ENCODE peak calls at places on chromosome 16, in nine cellular contexts. One of them, this sample, is unnamed.

GRCh38 chr16:30186782-30187555 is 3.6 kb downstream of the CORO1A start:
- DNase-seq in C1 segment of cervical spinal cord: peak
- DNase-seq in stimulated activated CD4-positive, alpha-beta T cell treated with anti-CD3 and anti-CD28 coated beads, Interleukin-1b, Interleukin-23, amount 100 ng/mL, for 24 hours: peak
- DNase-seq in right cardiac atrium: peak
- DNase-seq in kidney epithelial cell: no peak
- DNase-seq in NCI-H226: no peak
- DNase-seq in choroid plexus epithelial cell: peak
- DNase-seq in NB4: peak
- DNase-seq in cardiac fibroblast: peak
- DNase-seq in this sample: peak

GRCh38 chr16:30430428-30430970 is 669 bp upstream of the DCTPP1 start:
- DNase-seq in right cardiac atrium: no peak
- DNase-seq in cardiac fibroblast: no peak
- DNase-seq in NB4: no peak
- DNase-seq in C1 segment of cervical spinal cord: no peak
- DNase-seq in stimulated activated CD4-positive, alpha-beta T cell treated with anti-CD3 and anti-CD28 coated beads, Interleukin-1b, Interleukin-23, amount 100 ng/mL, for 24 hours: no peak
- DNase-seq in choroid plexus epithelial cell: no peak
- DNase-seq in NCI-H226: no peak
- DNase-seq in kidney epithelial cell: no peak
- DNase-seq in this sample: peak

GRCh38 chr16:89264800-89265550 is 47.5 kb downstream of the ZNF778 start:
- DNase-seq in C1 segment of cervical spinal cord: no peak
- DNase-seq in right cardiac atrium: no peak
- DNase-seq in NB4: no peak
- DNase-seq in cardiac fibroblast: no peak
- DNase-seq in choroid plexus epithelial cell: no peak
- DNase-seq in kidney epithelial cell: no peak
- DNase-seq in stimulated activated CD4-positive, alpha-beta T cell treated with anti-CD3 and anti-CD28 coated beads, Interleukin-1b, Interleukin-23, amount 100 ng/mL, for 24 hours: no peak
- DNase-seq in NCI-H226: no peak
- DNase-seq in this sample: no peak

GRCh38 chr16:920722-921121 is 50.1 kb downstream of the LMF1 start:
- DNase-seq in cardiac fibroblast: peak
- DNase-seq in NB4: peak
- DNase-seq in kidney epithelial cell: no peak
- DNase-seq in NCI-H226: no peak
- DNase-seq in right cardiac atrium: peak
- DNase-seq in choroid plexus epithelial cell: peak
- DNase-seq in C1 segment of cervical spinal cord: peak
- DNase-seq in stimulated activated CD4-positive, alpha-beta T cell treated with anti-CD3 and anti-CD28 coated beads, Interleukin-1b, Interleukin-23, amount 100 ng/mL, for 24 hours: no peak
- DNase-seq in this sample: no peak

GRCh38 chr16:48905632-48906031 is 295.7 kb upstream of the N4BP1 start:
- DNase-seq in NCI-H226: no peak
- DNase-seq in NB4: no peak
- DNase-seq in kidney epithelial cell: no peak
- DNase-seq in right cardiac atrium: no peak
- DNase-seq in cardiac fibroblast: no peak
- DNase-seq in stimulated activated CD4-positive, alpha-beta T cell treated with anti-CD3 and anti-CD28 coated beads, Interleukin-1b, Interleukin-23, amount 100 ng/mL, for 24 hours: no peak
- DNase-seq in C1 segment of cervical spinal cord: no peak
- DNase-seq in choroid plexus epithelial cell: no peak
- DNase-seq in this sample: no peak

GRCh38 chr16:89602273-89602951 is 11.0 kb upstream of the DPEP1 start:
- DNase-seq in C1 segment of cervical spinal cord: no peak
- DNase-seq in choroid plexus epithelial cell: peak
- DNase-seq in stimulated activated CD4-positive, alpha-beta T cell treated with anti-CD3 and anti-CD28 coated beads, Interleukin-1b, Interleukin-23, amount 100 ng/mL, for 24 hours: peak
- DNase-seq in cardiac fibroblast: peak
- DNase-seq in right cardiac atrium: no peak
- DNase-seq in kidney epithelial cell: peak
- DNase-seq in NCI-H226: peak
- DNase-seq in NB4: peak
- DNase-seq in this sample: peak

GRCh38 chr16:11215935-11216556 is 40.0 kb downstream of the SOCS1 start:
- DNase-seq in NCI-H226: no peak
- DNase-seq in NB4: no peak
- DNase-seq in cardiac fibroblast: no peak
- DNase-seq in choroid plexus epithelial cell: no peak
- DNase-seq in kidney epithelial cell: no peak
- DNase-seq in C1 segment of cervical spinal cord: no peak
- DNase-seq in stimulated activated CD4-positive, alpha-beta T cell treated with anti-CD3 and anti-CD28 coated beads, Interleukin-1b, Interleukin-23, amount 100 ng/mL, for 24 hours: no peak
- DNase-seq in right cardiac atrium: no peak
- DNase-seq in this sample: no peak

GRCh38 chr16:13995194-13995593 is 75.2 kb downstream of the ERCC4 start:
- DNase-seq in NCI-H226: no peak
- DNase-seq in choroid plexus epithelial cell: no peak
- DNase-seq in kidney epithelial cell: no peak
- DNase-seq in C1 segment of cervical spinal cord: no peak
- DNase-seq in stimulated activated CD4-positive, alpha-beta T cell treated with anti-CD3 and anti-CD28 coated beads, Interleukin-1b, Interleukin-23, amount 100 ng/mL, for 24 hours: no peak
- DNase-seq in right cardiac atrium: no peak
- DNase-seq in NB4: no peak
- DNase-seq in cardiac fibroblast: no peak
- DNase-seq in this sample: no peak

GRCh38 chr16:56450275-56450889 is 750 bp downstream of the NUDT21 start:
- DNase-seq in kidney epithelial cell: no peak
- DNase-seq in NCI-H226: no peak
- DNase-seq in cardiac fibroblast: peak
- DNase-seq in stimulated activated CD4-positive, alpha-beta T cell treated with anti-CD3 and anti-CD28 coated beads, Interleukin-1b, Interleukin-23, amount 100 ng/mL, for 24 hours: no peak
- DNase-seq in NB4: peak
- DNase-seq in choroid plexus epithelial cell: peak
- DNase-seq in right cardiac atrium: no peak
- DNase-seq in C1 segment of cervical spinal cord: no peak
- DNase-seq in this sample: no peak

GRCh38 chr16:14324581-14324980 is 253.5 kb downstream of the MRTFB start:
- DNase-seq in choroid plexus epithelial cell: peak
- DNase-seq in NCI-H226: peak
- DNase-seq in kidney epithelial cell: no peak
- DNase-seq in stimulated activated CD4-positive, alpha-beta T cell treated with anti-CD3 and anti-CD28 coated beads, Interleukin-1b, Interleukin-23, amount 100 ng/mL, for 24 hours: no peak
- DNase-seq in cardiac fibroblast: peak
- DNase-seq in C1 segment of cervical spinal cord: no peak
- DNase-seq in right cardiac atrium: no peak
- DNase-seq in NB4: no peak
- DNase-seq in this sample: no peak

GRCh38 chr16:73172621-73173312 is 124.8 kb upstream of the ZFHX3 start:
- DNase-seq in cardiac fibroblast: peak
- DNase-seq in C1 segment of cervical spinal cord: no peak
- DNase-seq in NB4: no peak
- DNase-seq in NCI-H226: peak
- DNase-seq in kidney epithelial cell: no peak
- DNase-seq in stimulated activated CD4-positive, alpha-beta T cell treated with anti-CD3 and anti-CD28 coated beads, Interleukin-1b, Interleukin-23, amount 100 ng/mL, for 24 hours: no peak
- DNase-seq in choroid plexus epithelial cell: peak
- DNase-seq in right cardiac atrium: peak
- DNase-seq in this sample: peak

GRCh38 chr16:51391798-51392511 is 240.9 kb upstream of the SALL1 start:
- DNase-seq in stimulated activated CD4-positive, alpha-beta T cell treated with anti-CD3 and anti-CD28 coated beads, Interleukin-1b, Interleukin-23, amount 100 ng/mL, for 24 hours: no peak
- DNase-seq in NB4: no peak
- DNase-seq in C1 segment of cervical spinal cord: peak
- DNase-seq in right cardiac atrium: no peak
- DNase-seq in NCI-H226: no peak
- DNase-seq in kidney epithelial cell: no peak
- DNase-seq in choroid plexus epithelial cell: no peak
- DNase-seq in cardiac fibroblast: no peak
- DNase-seq in this sample: no peak

GRCh38 chr16:63385714-63386113 is 1349.5 kb upstream of the CDH8 start:
- DNase-seq in cardiac fibroblast: no peak
- DNase-seq in stimulated activated CD4-positive, alpha-beta T cell treated with anti-CD3 and anti-CD28 coated beads, Interleukin-1b, Interleukin-23, amount 100 ng/mL, for 24 hours: no peak
- DNase-seq in right cardiac atrium: no peak
- DNase-seq in NB4: no peak
- DNase-seq in NCI-H226: no peak
- DNase-seq in choroid plexus epithelial cell: no peak
- DNase-seq in kidney epithelial cell: no peak
- DNase-seq in C1 segment of cervical spinal cord: no peak
- DNase-seq in this sample: no peak

This sample was measured in Daoy.